ENCODE peak calls at places on chromosomes 7 and 10, in five cellular contexts. U, W, H, Q and T are unnamed samples.

GRCh38 chr7:84654287-84654686 is 459.7 kb upstream of the SEMA3A start:
- DNase-seq in U (no peak), Q (no peak), H (no peak), W (no peak), T (no peak)

GRCh38 chr10:24727811-24728210 is 4.1 kb upstream of the ARHGAP21 start:
- DNase-seq in U (no peak), Q (peak), W (no peak), H (no peak), T (no peak)

GRCh38 chr10:73650537-73651331 is 5.1 kb downstream of the SYNPO2L start:
- DNase-seq in Q (no peak), H (no peak), W (peak), U (peak), T (no peak)

GRCh38 chr7:41006591-41006990 is 696.3 kb downstream of the INHBA start:
- DNase-seq in Q (no peak), H (peak), W (no peak), U (no peak), T (no peak)

GRCh38 chr7:22445140-22445722 is 54.8 kb downstream of the STEAP1B start:
- DNase-seq in U (peak), Q (peak), W (no peak), H (no peak), T (no peak)

GRCh38 chr10:28314211-28314610 is 11.3 kb upstream of the MPP7 start:
- DNase-seq in Q (peak), W (no peak), U (no peak), H (no peak), T (no peak)

GRCh38 chr7:100568176-100568935 is 5.3 kb downstream of the SAP25 start:
- DNase-seq in W (no peak), Q (no peak), U (no peak), H (no peak), T (no peak)

GRCh38 chr7:116766881-116767280 is 94.9 kb downstream of the MET start:
- DNase-seq in Q (no peak), H (no peak), W (no peak), U (no peak), T (no peak)

GRCh38 chr7:152970481-152970880 is 210.9 kb downstream of the ACTR3B start:
- DNase-seq in U (no peak), W (no peak), Q (no peak), H (no peak), T (no peak)

GRCh38 chr10:60212195-60212594 is 177.5 kb downstream of the ANK3 start:
- DNase-seq in H (no peak), Q (no peak), U (no peak), W (no peak), T (no peak)

GRCh38 chr10:89466599-89467035 is 52.2 kb downstream of the IFIT5 start:
- DNase-seq in Q (peak), W (peak), H (peak), U (no peak), T (no peak)

GRCh38 chr7:73717991-73718405 is 1.5 kb downstream of the STX1A start:
- DNase-seq in W (peak), H (peak), U (peak), Q (no peak), T (no peak)

GRCh38 chr7:55030314-55030713 is 11.5 kb downstream of the EGFR start:
- DNase-seq in W (no peak), U (no peak), H (no peak), Q (no peak), T (no peak)

GRCh38 chr7:132099163-132099562 is 477.1 kb downstream of the PLXNA4 start:
- DNase-seq in U (no peak), Q (no peak), W (no peak), H (no peak), T (no peak)

GRCh38 chr10:21169271-21169670 is 272.2 kb upstream of the NEBL start:
- DNase-seq in Q (no peak), H (no peak), W (no peak), U (no peak), T (no peak)

GRCh38 chr10:78065616-78066410 is 32.1 kb downstream of the RPS24 start:
- DNase-seq in U (no peak), Q (no peak), H (no peak), W (no peak), T (no peak)

GRCh38 chr10:124152139-124152780 is 58.9 kb upstream of the CHST15 start:
- DNase-seq in Q (no peak), H (peak), U (no peak), W (peak), T (no peak)

GRCh38 chr7:919114-919442 is 35.4 kb downstream of the ADAP1 start:
- DNase-seq in Q (no peak), H (no peak), U (no peak), W (no peak), T (no peak)

GRCh38 chr10:33314788-33315561 is 19.5 kb downstream of the NRP1 start:
- DNase-seq in H (no peak), Q (no peak), U (no peak), W (no peak), T (no peak)

GRCh38 chr10:83607959-83608745 is 531.2 kb upstream of the GHITM start:
- DNase-seq in U (no peak), H (no peak), W (no peak), Q (no peak), T (no peak)

GRCh38 chr10:121615401-121615800 is 17.2 kb upstream of the FGFR2 start:
- DNase-seq in Q (no peak), W (no peak), H (no peak), U (no peak), T (no peak)

GRCh38 chr10:121088524-121088923 is 237.4 kb downstream of the WDR11 start:
- DNase-seq in H (no peak), W (no peak), U (no peak), Q (peak), T (no peak)

GRCh38 chr10:70836319-70836718 is 20.6 kb downstream of the SGPL1 start:
- DNase-seq in W (no peak), Q (no peak), H (no peak), U (no peak), T (no peak)

GRCh38 chr7:43113622-43114450 is 1.4 kb downstream of the HECW1 start:
- DNase-seq in H (no peak), W (no peak), U (no peak), Q (peak), T (no peak)

GRCh38 chr7:121331574-121331973 is 2.8 kb downstream of the WNT16 start:
- DNase-seq in H (no peak), Q (no peak), U (no peak), W (no peak), T (no peak)

GRCh38 chr7:66110861-66111260 is 3.8 kb upstream of the CRCP start:
- DNase-seq in W (peak), U (peak), Q (no peak), H (peak), T (peak)

GRCh38 chr7:16695621-16696237 is 49.7 kb downstream of the BZW2 start:
- DNase-seq in Q (peak), U (no peak), W (peak), H (peak), T (peak)
- H3K4me3 ChIP-seq in Q (no peak), U (no peak), W (no peak), H (no peak), T (no peak)

GRCh38 chr10:97038688-97039087 is 147.1 kb downstream of the SLIT1 start:
- DNase-seq in W (no peak), H (no peak), U (no peak), Q (no peak), T (no peak)

GRCh38 chr10:97034958-97035769 is 150.6 kb downstream of the SLIT1 start:
- DNase-seq in W (no peak), Q (no peak), H (no peak), U (no peak), T (no peak)

GRCh38 chr10:97040248-97040584 is 145.5 kb downstream of the SLIT1 start:
- DNase-seq in U (no peak), W (no peak), Q (no peak), H (no peak), T (no peak)

GRCh38 chr10:97039538-97040247 is 146.1 kb downstream of the SLIT1 start:
- DNase-seq in Q (no peak), H (no peak), W (no peak), U (no peak), T (no peak)

DNA sequence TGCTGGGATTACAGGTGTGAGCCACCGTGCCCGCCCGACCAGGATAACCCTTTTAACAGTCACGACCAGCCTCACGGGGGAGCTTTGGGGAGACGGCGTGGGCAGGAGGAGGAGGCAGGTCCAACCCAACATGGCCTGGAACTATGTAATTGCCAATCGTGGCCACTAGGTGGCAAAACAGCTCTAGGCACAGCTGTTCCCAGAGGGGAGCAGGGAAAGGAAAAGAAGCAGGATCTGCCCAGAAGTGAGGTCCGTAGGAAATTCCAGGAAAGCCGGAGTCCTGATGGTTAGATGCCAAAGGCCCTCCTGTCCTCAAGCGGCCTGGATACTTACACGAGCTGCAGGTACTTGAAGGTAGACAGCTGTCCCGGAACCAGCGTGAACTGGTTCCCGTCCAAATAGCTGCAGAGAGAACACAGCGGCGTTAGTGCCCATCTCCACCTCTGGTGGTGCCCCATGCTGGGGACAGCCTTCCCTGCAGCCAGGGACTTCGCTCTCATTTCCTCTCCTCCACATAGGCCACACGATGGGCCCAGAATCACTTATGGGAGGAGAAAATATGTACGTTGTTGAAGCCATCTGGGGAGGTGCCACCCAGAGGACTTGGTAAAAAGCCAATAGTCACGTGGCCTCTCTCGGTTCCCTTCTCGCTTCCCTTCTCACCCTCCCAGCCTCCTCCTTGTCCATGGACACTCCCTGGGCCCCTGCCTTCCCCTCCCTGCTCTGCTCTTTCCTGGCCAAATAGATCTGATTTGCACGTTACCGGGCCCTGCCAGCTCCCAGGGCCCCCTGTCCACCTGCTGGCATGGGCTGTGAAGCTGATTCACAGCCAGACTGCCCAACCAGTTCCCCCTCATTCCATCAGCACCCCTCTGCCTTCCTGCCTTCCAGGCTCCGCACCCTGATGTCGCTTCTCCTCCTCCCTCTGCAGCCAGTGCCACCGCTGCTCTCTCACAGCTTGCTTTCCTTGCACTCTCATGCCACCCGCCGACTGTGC is 148.1 kb downstream of the SLIT1 start:
- DNase-seq in H (peak), W (peak), Q (peak), U (peak), T (no peak)
- H3K4me3 ChIP-seq in H (peak), W (peak), Q (no peak), U (peak), T (no peak)

DNA sequence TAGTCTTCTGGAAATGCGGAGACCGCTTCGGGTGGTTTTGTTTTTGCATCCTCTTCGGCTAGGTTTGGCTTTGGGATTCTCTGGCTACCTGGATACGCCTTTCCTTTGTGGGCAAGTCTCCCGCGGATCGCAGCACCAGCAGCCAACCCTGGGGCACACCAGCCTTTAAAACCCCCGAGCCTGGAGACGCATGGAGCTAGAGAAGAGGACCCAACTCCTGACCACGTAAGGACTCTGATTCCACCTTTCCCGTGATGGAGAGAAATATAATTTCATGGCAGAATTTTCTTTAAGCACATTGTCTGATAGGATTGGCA is 535.4 kb upstream of the GALNT17 start:
- DNase-seq in U (no peak), Q (no peak), W (no peak), H (no peak), T (no peak)
- H3K4me3 ChIP-seq in U (peak), Q (peak), W (peak), H (no peak), T (peak)

GRCh38 chr7:28360739-28361138 is 51.6 kb upstream of the CREB5 start:
- DNase-seq in U (no peak), Q (peak), H (no peak), W (no peak), T (no peak)
- H3K4me3 ChIP-seq in U (no peak), Q (no peak), H (no peak), W (no peak), T (no peak)

GRCh38 chr10:14588084-14588937 is 186.4 kb downstream of the FAM107B start:
- DNase-seq in Q (no peak), U (peak), W (peak), H (no peak), T (no peak)
- H3K4me3 ChIP-seq in Q (no peak), U (no peak), W (peak), H (no peak), T (no peak)

GRCh38 chr10:46283945-46284285 is 2.9 kb upstream of the ANTXRL start:
- DNase-seq in W (no peak), H (no peak), Q (no peak), U (no peak), T (no peak)

GRCh38 chr10:46283217-46283944 is 3.4 kb upstream of the ANTXRL start:
- DNase-seq in U (no peak), W (no peak), H (no peak), Q (no peak), T (no peak)

GRCh38 chr10:46285300-46285699 is 1.5 kb upstream of the ANTXRL start:
- DNase-seq in U (no peak), Q (no peak), W (no peak), H (no peak), T (no peak)

GRCh38 chr10:46284286-46285229 is 2.2 kb upstream of the ANTXRL start:
- DNase-seq in Q (peak), W (peak), H (peak), U (peak), T (no peak)

DNA sequence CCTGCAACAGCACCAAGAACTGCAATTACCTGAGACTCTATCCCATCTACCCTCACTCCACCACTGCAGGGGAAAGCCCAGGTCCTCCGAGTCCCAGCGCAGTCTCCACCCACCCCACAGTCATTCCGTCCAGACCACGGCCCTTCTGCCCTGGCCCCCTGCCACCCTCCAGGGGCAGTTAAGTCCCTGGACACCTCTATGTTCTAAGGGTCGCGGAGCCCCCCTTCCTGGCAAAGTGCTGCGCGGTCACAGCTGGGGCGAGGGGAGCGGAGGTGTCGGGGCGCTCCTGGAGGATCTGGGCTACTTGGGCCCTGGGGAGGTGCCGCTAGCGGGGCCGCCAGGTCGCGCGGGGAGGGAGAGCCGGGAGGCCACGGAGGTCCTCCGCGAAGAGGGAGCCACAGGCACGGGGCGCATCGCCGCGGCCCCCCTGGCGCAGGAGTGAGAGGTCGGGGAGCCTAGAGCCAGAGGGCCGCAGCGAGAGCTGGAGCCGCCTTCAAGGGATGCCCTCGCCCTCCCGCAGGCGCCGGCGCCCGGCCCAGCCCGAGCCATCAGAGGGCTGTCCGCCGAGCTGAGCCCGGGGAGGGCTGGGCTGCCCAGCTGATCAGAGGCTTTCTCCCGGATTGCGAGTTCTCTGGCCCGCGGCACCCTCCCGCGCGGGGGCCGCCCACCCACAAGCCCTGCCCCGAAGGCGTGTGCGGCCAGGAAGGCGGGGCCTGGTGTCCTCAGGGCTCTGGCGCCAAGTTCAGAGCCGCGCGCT is 4.2 kb upstream of the ANTXRL start:
- DNase-seq in Q (peak), H (peak), U (no peak), W (peak), T (peak)
- H3K4me3 ChIP-seq in Q (peak), H (peak), U (peak), W (peak), T (peak)

GRCh38 chr7:130951976-130952313 is 217.9 kb upstream of the KLF14 start:
- DNase-seq in U (no peak), Q (no peak), H (no peak), W (no peak), T (no peak)
- H3K4me3 ChIP-seq in U (no peak), Q (no peak), H (no peak), W (no peak), T (no peak)

DNA sequence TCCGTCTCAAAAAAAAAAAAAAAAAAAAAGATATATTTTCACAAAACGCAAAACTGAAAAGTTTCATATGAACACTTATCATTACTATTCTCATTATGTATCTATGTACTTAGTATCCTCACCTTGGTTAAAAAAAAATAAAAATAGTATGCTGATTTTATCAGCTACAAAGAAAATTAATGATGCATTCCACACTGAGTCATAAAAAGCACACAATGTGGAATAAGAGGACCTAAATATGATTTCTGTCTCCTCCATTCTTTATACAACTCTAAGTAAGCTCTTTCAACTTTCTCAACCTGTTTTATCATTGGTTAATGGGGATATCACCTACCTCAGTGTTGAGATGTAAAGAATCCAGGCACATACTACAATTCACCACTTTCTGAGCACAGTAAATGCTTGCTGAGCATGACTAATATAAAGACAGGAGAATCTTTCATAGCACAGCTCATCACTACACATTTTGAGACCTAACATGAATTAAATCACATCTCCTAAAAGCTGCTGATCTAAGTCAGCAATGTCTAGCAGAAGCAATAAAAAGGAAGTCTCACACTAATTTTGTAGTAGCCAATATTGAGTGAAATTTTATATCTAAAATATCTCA is 2.7 kb downstream of the SNX13 start:
- DNase-seq in Q (no peak), W (no peak), U (no peak), H (no peak), T (no peak)
- H3K4me3 ChIP-seq in Q (peak), W (no peak), U (no peak), H (no peak), T (no peak)